ENCODE peak calls at places on chromosomes 1 and 21, in five cellular contexts. V is RCC 7860, B is memory B cell, E is spleen, X is T-helper 9 cell. D is an unnamed sample.

GRCh38 chr21:46118871-46119564 is 21.1 kb downstream of the COL6A2 start:
- DNase-seq in V (no peak), B (no peak), E (peak), X (no peak), D (no peak)

GRCh38 chr1:245956225-245956624 is 550.9 kb downstream of the SMYD3 start:
- DNase-seq in V (no peak), B (no peak), E (peak), X (no peak), D (no peak)

GRCh38 chr1:244431166-244431565 is 20.5 kb downstream of the ADSS2 start:
- DNase-seq in V (no peak), B (no peak), E (no peak), X (no peak), D (no peak)

GRCh38 chr21:45551816-45552695 is 9.8 kb upstream of the SLC19A1 start:
- DNase-seq in V (no peak), B (no peak), E (peak), X (no peak), D (no peak)

GRCh38 chr1:21783679-21784603 is 992 bp upstream of the USP48 start:
- DNase-seq in V (peak), B (no peak), E (peak), X (no peak), D (peak)

GRCh38 chr21:31329431-31330143 is 14.5 kb downstream of the TIAM1 start:
- DNase-seq in V (no peak), B (no peak), E (no peak), X (no peak), D (no peak)

GRCh38 chr1:110057963-110058518 is 12.4 kb downstream of the ALX3 start:
- DNase-seq in V (no peak), B (no peak), E (no peak), X (no peak), D (no peak)

GRCh38 chr1:36093919-36094318 is 5.2 kb downstream of the ADPRS start:
- DNase-seq in V (no peak), B (no peak), E (peak), X (no peak), D (peak)

GRCh38 chr1:15911927-15912326 is 64.0 kb downstream of the ZBTB17 start:
- DNase-seq in V (no peak), B (no peak), E (no peak), X (no peak), D (no peak)

GRCh38 chr1:38292969-38293368 is 246.4 kb upstream of the POU3F1 start:
- DNase-seq in V (no peak), B (no peak), E (no peak), X (no peak), D (no peak)

GRCh38 chr1:228415221-228415620 is 1.4 kb downstream of the TRIM17 start:
- DNase-seq in V (no peak), B (no peak), E (peak), X (no peak), D (no peak)

GRCh38 chr1:22500476-22500875 is 48.8 kb downstream of the ZBTB40 start:
- DNase-seq in V (no peak), B (no peak), E (no peak), X (no peak), D (no peak)

GRCh38 chr1:1432951-1433803 is 2.3 kb upstream of the VWA1 start:
- DNase-seq in V (no peak), B (no peak), E (peak), X (no peak), D (no peak)

GRCh38 chr1:214281902-214282695 is 1.1 kb downstream of the SMYD2 start:
- DNase-seq in V (peak), B (no peak), E (no peak), X (no peak), D (peak)

GRCh38 chr1:153324912-153325311 is 12.2 kb upstream of the PGLYRP3 start:
- DNase-seq in V (no peak), B (no peak), E (no peak), X (no peak), D (no peak)

GRCh38 chr1:924619-925323 is 1.0 kb downstream of the SAMD11 start:
- DNase-seq in V (peak), B (no peak), E (no peak), X (no peak), D (peak)

GRCh38 chr1:16191916-16192545 is 20.4 kb downstream of the ARHGEF19 start:
- DNase-seq in V (no peak), B (no peak), E (no peak), X (no peak), D (no peak)

GRCh38 chr21:19256934-19257660 is 853.5 kb upstream of the TMPRSS15 start:
- DNase-seq in V (no peak), B (no peak), E (no peak), X (no peak), D (no peak)

GRCh38 chr1:238745069-238745468 is 641.3 kb upstream of the CHRM3 start:
- DNase-seq in V (no peak), B (no peak), E (no peak), X (no peak), D (no peak)

GRCh38 chr21:31730687-31731111 is 1.2 kb downstream of the SCAF4 start:
- DNase-seq in V (no peak), B (no peak), E (no peak), X (no peak), D (no peak)

GRCh38 chr21:27329255-27329851 is 362.5 kb upstream of the ADAMTS5 start:
- DNase-seq in V (no peak), B (no peak), E (no peak), X (no peak), D (no peak)

GRCh38 chr1:72431810-72432209 is 149.5 kb upstream of the NEGR1 start:
- DNase-seq in V (no peak), B (no peak), E (no peak), X (no peak), D (no peak)

GRCh38 chr1:159091547-159092397 is 15.2 kb upstream of the AIM2 start:
- DNase-seq in V (no peak), B (no peak), E (no peak), X (no peak), D (peak)

GRCh38 chr1:72777918-72778317 is 495.6 kb upstream of the NEGR1 start:
- DNase-seq in V (no peak), B (no peak), E (no peak), X (no peak), D (no peak)

GRCh38 chr1:2921970-2922686 is 99.1 kb upstream of the ACTRT2 start:
- DNase-seq in V (no peak), B (no peak), E (no peak), X (peak), D (no peak)

GRCh38 chr1:27366113-27366410 is 699 bp downstream of the MAP3K6 start:
- DNase-seq in V (peak), B (no peak), E (peak), X (peak), D (peak)

GRCh38 chr1:215146252-215146975 is 63.9 kb downstream of the KCNK2 start:
- DNase-seq in V (peak), B (no peak), E (no peak), X (no peak), D (peak)

GRCh38 chr21:45865106-45865835 is 116.3 kb upstream of the COL6A1 start:
- DNase-seq in V (no peak), B (no peak), E (no peak), X (no peak), D (no peak)

GRCh38 chr21:26717146-26717739 is 128.0 kb downstream of the ADAMTS1 start:
- DNase-seq in V (no peak), B (no peak), E (no peak), X (no peak), D (no peak)

GRCh38 chr1:211613108-211613947 is 34.4 kb upstream of the SLC30A1 start:
- DNase-seq in V (peak), B (no peak), E (peak), X (no peak), D (peak)

GRCh38 chr21:17658931-17659330 is 46.2 kb upstream of the BTG3 start:
- DNase-seq in V (no peak), B (no peak), E (no peak), X (no peak), D (no peak)

GRCh38 chr1:8077120-8077573 is 51.0 kb upstream of the ERRFI1 start:
- DNase-seq in V (peak), B (no peak), E (no peak), X (no peak), D (no peak)

GRCh38 chr1:161791889-161792655 is 26.0 kb downstream of the ATF6 start:
- DNase-seq in V (no peak), B (no peak), E (no peak), X (no peak), D (no peak)